ENCODE peak calls at places on chromosomes 2 and 18, in eight cellular contexts. Z, H, E, T, B, W, R and X are unnamed samples.

GRCh38 chr2:122643725-122644329 is 888.4 kb downstream of the TSN start:
- DNase-seq in R (no peak), T (no peak), Z (no peak), E (no peak), B (peak), H (no peak), W (peak), X (no peak)

GRCh38 chr18:76412010-76412817 is 82.8 kb downstream of the ZNF516 start:
- DNase-seq in R (peak), E (peak), Z (peak), T (no peak), H (no peak), W (no peak), B (no peak), X (no peak)

GRCh38 chr2:124678043-124678442 is 653.0 kb downstream of the CNTNAP5 start:
- DNase-seq in R (no peak), W (no peak), T (no peak), H (no peak), E (no peak), Z (no peak), B (no peak), X (no peak)

GRCh38 chr2:14716319-14716718 is 83.8 kb downstream of the LRATD1 start:
- DNase-seq in T (no peak), W (no peak), Z (no peak), E (no peak), B (no peak), H (no peak), R (no peak), X (no peak)

GRCh38 chr2:144645055-144645778 is 125.3 kb upstream of the ZEB2 start:
- DNase-seq in B (no peak), R (no peak), Z (no peak), T (no peak), W (no peak), H (no peak), E (no peak), X (no peak)

GRCh38 chr2:112048887-112049286 is 6.2 kb upstream of the TMEM87B start:
- DNase-seq in R (no peak), Z (no peak), T (no peak), H (peak), W (peak), B (no peak), E (no peak), X (no peak)

GRCh38 chr2:232894746-232895145 is 24.7 kb downstream of the SNORC start:
- DNase-seq in B (no peak), H (no peak), T (peak), R (no peak), E (no peak), Z (no peak), W (no peak), X (no peak)

GRCh38 chr2:111190816-111191540 is 70.3 kb downstream of the BCL2L11 start:
- DNase-seq in H (no peak), E (no peak), Z (no peak), B (no peak), T (no peak), W (no peak), R (no peak), X (no peak)

GRCh38 chr18:9380571-9381390 is 46.2 kb downstream of the TWSG1 start:
- DNase-seq in T (no peak), Z (no peak), B (no peak), H (no peak), E (no peak), R (no peak), W (no peak), X (no peak)

GRCh38 chr2:236847538-236848263 is 238.0 kb upstream of the COPS8 start:
- DNase-seq in T (no peak), R (no peak), W (no peak), B (no peak), H (no peak), Z (no peak), E (no peak), X (no peak)

GRCh38 chr2:240112914-240113690 is 23.0 kb downstream of the COPS9 start:
- DNase-seq in T (no peak), W (no peak), Z (no peak), B (no peak), E (no peak), H (no peak), R (no peak), X (no peak)

DNA sequence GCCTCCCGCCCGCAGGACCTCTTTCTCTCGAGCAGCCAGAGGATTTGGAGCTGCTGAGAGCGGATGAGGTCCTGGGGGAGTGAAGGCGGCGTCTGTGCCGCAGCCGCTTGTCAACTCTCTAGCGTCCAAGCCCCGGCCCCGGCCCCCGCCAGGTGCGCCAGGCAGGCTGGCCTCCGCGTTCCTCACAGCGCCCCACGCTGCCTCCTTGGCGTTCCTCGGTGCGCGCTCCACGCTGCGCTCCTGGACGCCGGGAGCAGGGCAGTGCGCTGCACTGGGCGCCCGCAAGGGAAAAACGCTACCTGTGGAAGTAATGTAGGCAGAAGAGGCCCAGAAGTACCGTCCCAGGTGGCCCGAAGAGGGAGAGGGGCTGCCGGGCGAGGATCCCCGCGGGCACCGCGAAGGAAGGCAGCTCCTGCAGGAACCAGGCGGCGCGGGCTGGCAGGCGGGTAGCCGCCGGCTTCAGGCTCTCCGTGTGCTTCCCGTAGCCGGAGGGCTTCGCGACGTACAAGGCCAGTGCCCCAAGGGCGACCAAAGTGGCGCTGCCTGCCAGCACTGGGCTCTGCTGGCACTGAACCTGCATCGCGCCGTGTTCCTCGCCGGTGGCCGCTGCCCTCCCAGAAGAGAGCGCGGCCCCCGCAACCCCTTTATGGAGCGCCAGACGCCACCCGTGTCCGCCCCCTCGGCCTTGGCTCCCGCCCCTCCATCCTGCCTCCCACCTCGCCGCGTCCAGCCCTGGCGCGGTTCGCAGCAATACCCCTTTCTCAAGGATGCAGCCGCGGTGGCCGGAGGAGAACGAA is at the start of gene SRD5A2:
- DNase-seq in H (no peak), E (no peak), W (peak), B (no peak), T (no peak), R (peak), Z (no peak), X (no peak)
- H3K4me3 ChIP-seq in H (no peak), E (peak), W (peak), B (no peak), T (no peak), R (no peak), Z (no peak), X (no peak)

GRCh38 chr2:28390241-28390856 is 2.3 kb upstream of the FOSL2 start:
- DNase-seq in H (peak), E (peak), T (peak), W (peak), R (peak), B (peak), Z (peak), X (peak)
- TF ChIP-seq POLR2A in H (no peak), E (peak), T (peak), W (peak), R (no peak), B (no peak), Z (peak), X (peak)

DNA sequence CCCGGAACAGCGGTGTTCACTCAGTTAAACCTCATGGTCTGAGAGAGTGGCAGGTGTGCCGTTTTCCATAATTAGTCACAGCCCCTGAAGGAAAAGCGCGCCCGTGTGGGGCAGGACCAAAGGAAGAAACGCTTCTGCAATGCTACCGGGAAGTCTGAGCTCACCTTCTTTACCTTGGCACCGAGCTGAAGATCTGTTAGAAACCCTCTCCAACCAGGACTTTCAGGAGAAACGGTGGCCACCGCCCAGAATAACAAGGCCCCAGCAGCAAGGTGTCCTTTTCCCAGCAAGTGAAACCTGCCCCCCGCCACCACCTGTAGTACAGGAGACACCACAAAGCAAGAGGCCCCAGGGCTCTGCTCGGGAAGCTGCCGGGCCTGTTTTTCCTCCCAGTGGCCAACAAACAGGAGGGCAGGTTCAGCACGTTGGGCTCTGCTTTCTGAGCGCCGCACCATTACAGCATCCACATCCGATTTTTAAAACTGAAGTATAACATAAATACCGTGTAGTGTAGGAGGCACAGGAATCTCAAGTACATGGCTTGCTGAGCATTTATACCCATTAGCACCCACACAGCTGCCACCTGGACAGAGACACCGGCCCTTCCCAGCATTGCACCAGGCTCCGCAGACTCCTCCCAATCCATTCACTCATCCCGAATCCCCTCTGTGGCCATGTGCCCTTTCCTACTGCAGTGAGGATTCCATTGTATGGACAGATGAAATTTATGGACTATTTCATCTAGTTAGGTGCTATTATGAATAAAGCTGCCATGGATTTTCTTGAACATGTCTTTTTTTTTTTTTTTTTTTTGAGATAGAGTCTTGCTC is 121.8 kb upstream of the RIOK3 start:
- DNase-seq in W (no peak), B (no peak), T (peak), R (no peak), Z (no peak), H (no peak), E (no peak), X (no peak)
- H3K4me3 ChIP-seq in W (no peak), B (no peak), T (no peak), R (no peak), Z (no peak), H (no peak), E (peak), X (no peak)

DNA sequence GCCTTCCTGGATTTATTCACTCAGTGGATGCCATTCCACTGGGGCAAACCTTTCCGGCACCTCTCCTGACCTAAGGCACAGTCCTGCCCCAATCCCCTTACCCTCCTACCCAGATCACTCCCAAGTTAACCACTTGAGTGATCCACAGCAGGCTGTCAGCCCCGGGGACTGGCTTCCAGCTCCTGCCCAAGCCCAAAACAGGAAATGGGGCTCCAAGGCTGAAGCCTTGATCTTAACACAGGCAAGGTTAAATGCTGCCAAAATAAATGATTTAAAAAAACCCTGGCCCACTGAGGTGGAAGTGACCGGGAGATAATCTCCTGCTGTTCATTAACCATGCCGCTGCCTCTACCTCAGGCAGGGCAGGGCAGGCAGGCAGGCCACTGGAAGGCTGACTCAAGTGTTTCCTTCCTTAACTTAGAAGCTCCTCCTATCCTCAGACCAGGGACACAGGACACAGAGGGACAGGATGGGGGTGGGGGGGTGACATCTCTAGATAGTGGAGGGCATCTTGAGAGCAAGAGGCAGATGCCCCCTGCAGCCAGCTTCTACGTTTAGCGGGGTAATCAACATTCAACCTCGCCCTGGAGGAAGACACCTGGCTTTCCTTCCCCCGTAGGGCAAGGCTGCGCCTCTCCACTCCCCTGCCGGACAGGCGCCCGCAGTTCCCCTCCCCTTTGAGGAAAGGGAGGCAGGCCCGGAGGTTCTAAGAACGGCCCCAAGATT is 1.3 kb downstream of the RAB11FIP5 start:
- DNase-seq in E (no peak), T (peak), Z (no peak), W (peak), R (peak), H (peak), B (peak), X (peak)
- TF ChIP-seq POLR2A in E (no peak), T (no peak), Z (peak), W (no peak), R (no peak), H (no peak), B (no peak), X (peak)

GRCh38 chr2:23135481-23136100 is 249.4 kb upstream of the KLHL29 start:
- DNase-seq in B (no peak), Z (peak), W (no peak), E (no peak), T (no peak), R (no peak), H (no peak), X (peak)
- H3K4me3 ChIP-seq in B (no peak), Z (no peak), W (no peak), E (no peak), T (no peak), R (no peak), H (no peak), X (no peak)

GRCh38 chr18:69947361-69948106 is at the start of gene CD226:
- DNase-seq in T (no peak), H (no peak), E (no peak), Z (no peak), R (no peak), W (no peak), B (no peak), X (no peak)
- TF ChIP-seq POLR2A in T (no peak), H (no peak), E (no peak), Z (no peak), R (no peak), W (no peak), B (no peak), X (no peak)

GRCh38 chr2:230657462-230657861 is 55.2 kb upstream of the CAB39 start:
- DNase-seq in H (no peak), R (no peak), W (no peak), T (no peak), B (no peak), E (no peak), Z (no peak), X (no peak)
- H3K4me3 ChIP-seq in H (no peak), R (no peak), W (no peak), T (no peak), B (no peak), E (no peak), Z (no peak), X (no peak)

GRCh38 chr2:205705511-205706397 is 23.5 kb downstream of the NRP2 start:
- DNase-seq in Z (no peak), H (no peak), W (no peak), B (no peak), T (no peak), E (no peak), R (no peak), X (no peak)

GRCh38 chr2:205709319-205709718 is 27.0 kb downstream of the NRP2 start:
- DNase-seq in Z (no peak), B (peak), E (no peak), H (no peak), W (no peak), R (no peak), T (no peak), X (no peak)

GRCh38 chr2:205708231-205708631 is 25.9 kb downstream of the NRP2 start:
- DNase-seq in W (no peak), H (no peak), B (peak), E (no peak), T (no peak), R (no peak), Z (no peak), X (no peak)

GRCh38 chr2:205704101-205704741 is 21.9 kb downstream of the NRP2 start:
- DNase-seq in B (peak), W (peak), T (peak), E (no peak), R (no peak), H (no peak), Z (no peak), X (no peak)

GRCh38 chr2:205706769-205707375 is 24.6 kb downstream of the NRP2 start:
- DNase-seq in E (peak), H (no peak), W (peak), T (no peak), R (peak), Z (peak), B (peak), X (no peak)
- TF ChIP-seq POLR2A in E (no peak), H (no peak), W (no peak), T (no peak), R (no peak), Z (no peak), B (no peak), X (no peak)

GRCh38 chr2:151287513-151288250 is 1.8 kb downstream of the NMI start:
- DNase-seq in R (no peak), T (no peak), B (no peak), W (no peak), E (no peak), Z (no peak), H (no peak), X (no peak)
- H3K4me3 ChIP-seq in R (no peak), T (peak), B (no peak), W (peak), E (no peak), Z (no peak), H (no peak), X (no peak)

DNA sequence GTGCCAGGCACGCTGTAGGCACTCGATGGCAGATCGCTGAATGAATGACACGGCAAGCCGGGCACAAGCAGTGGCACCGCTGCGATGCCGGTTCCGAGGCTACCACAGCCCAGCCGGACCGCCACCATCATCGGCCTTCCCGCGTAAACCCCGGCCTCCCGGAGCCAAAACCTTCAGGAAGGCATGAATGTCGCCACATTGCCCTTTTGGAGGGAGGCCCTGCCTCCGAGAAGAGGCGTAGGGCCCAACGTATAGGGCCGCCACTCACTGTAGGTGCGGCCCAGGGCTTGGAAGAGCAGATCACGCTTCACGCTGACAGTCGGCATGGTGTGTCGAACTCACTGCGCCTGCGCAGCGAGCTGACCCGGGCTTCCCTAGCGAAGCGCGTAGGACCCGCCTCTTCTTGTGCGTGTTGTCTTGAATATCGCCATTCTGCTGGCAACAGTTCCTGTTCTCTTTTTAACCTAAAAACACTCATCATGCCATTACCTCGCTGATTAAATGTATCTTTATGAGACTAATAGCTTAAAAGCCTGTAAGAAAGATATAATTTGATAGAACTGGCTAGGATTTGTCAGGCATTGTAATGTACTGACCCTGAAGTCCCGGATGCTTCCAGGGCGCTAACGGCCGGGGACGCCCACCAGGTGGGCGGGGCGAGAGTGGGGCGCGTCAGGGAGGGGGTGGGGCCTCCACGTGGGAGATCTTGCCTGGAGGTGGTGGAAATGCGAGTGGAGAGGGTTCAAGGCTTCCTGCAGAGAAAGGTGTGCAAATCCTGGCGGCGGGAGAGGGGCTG is at the start of gene FARSB:
- DNase-seq in R (peak), H (peak), T (peak), Z (peak), E (peak), B (peak), W (peak), X (peak)
- TF ChIP-seq POLR2A in R (no peak), H (peak), T (no peak), Z (peak), E (no peak), B (no peak), W (peak), X (peak)